ENCODE peak calls at places on chromosomes 13 and 19, in four cellular contexts. X is MG63, T is left colon, D is pons. A is an unnamed sample.

GRCh38 chr13:40764587-40765403 is 6.2 kb downstream of the MRPS31 start:
- DNase-seq in T (peak), X (no peak), D (no peak), A (no peak)

GRCh38 chr13:113018676-113019465 is 49.9 kb downstream of the MCF2L start:
- DNase-seq in D (no peak), X (no peak), T (no peak), A (no peak)

GRCh38 chr13:97266328-97266727 is 44.2 kb downstream of the MBNL2 start:
- DNase-seq in X (no peak), D (no peak), T (no peak), A (no peak)

GRCh38 chr19:50695251-50696064 is 24.1 kb downstream of the SHANK1 start:
- DNase-seq in T (no peak), D (no peak), X (peak), A (no peak)

GRCh38 chr19:12365094-12365371 is 450 bp downstream of the ZNF442 start:
- DNase-seq in X (peak), D (peak), T (no peak), A (no peak)

GRCh38 chr19:9538183-9539058 is at the start of gene ZNF426:
- DNase-seq in T (peak), D (peak), X (peak), A (peak)

GRCh38 chr13:33260168-33261098 is 25.1 kb downstream of the STARD13 start:
- DNase-seq in T (no peak), X (no peak), D (peak), A (no peak)

GRCh38 chr19:3167533-3168272 is 10.9 kb upstream of the S1PR4 start:
- DNase-seq in X (no peak), T (no peak), D (no peak), A (no peak)

GRCh38 chr19:33096005-33096404 is 15.0 kb downstream of the GPATCH1 start:
- DNase-seq in T (no peak), X (no peak), D (no peak), A (no peak)

GRCh38 chr13:94542917-94543316 is 53.0 kb downstream of the TGDS start:
- DNase-seq in X (no peak), D (no peak), T (no peak), A (no peak)

GRCh38 chr19:41265376-41266153 is 1.4 kb downstream of the HNRNPUL1 start:
- DNase-seq in X (peak), D (no peak), T (peak), A (no peak)

GRCh38 chr19:30132312-30133075 is 190.5 kb downstream of the URI1 start:
- DNase-seq in T (no peak), X (no peak), D (no peak), A (no peak)

GRCh38 chr19:35031072-35031881 is 1.0 kb downstream of the SCN1B start:
- DNase-seq in X (peak), D (no peak), T (no peak), A (no peak)

GRCh38 chr13:113117335-113117872 is 5.2 kb upstream of the F10 start:
- DNase-seq in T (no peak), D (no peak), X (no peak), A (no peak)

GRCh38 chr13:113648218-113648615 is 9.8 kb downstream of the ATP4B start:
- DNase-seq in T (peak), X (no peak), D (no peak), A (no peak)

GRCh38 chr13:37608750-37609339 is 10.3 kb upstream of the POSTN start:
- DNase-seq in D (no peak), X (no peak), T (no peak), A (no peak)

GRCh38 chr19:38904463-38905185 is 4.9 kb downstream of the NFKBIB start:
- DNase-seq in T (no peak), D (no peak), X (no peak), A (no peak)

GRCh38 chr19:52778811-52779210 is 7.8 kb downstream of the ZNF600 start:
- DNase-seq in X (no peak), D (no peak), T (no peak), A (peak)

GRCh38 chr19:34096020-34096915 is 76.0 kb upstream of the LSM14A start:
- DNase-seq in D (peak), T (no peak), X (no peak), A (no peak)

GRCh38 chr19:9906475-9907087 is 29.7 kb downstream of the OLFM2 start:
- DNase-seq in X (no peak), D (peak), T (no peak), A (no peak)

GRCh38 chr13:94524407-94524806 is 44.9 kb upstream of the DCT start:
- DNase-seq in T (no peak), X (no peak), D (no peak), A (no peak)

GRCh38 chr13:93736111-93736510 is 509.5 kb downstream of the GPC6 start:
- DNase-seq in D (no peak), T (no peak), X (no peak), A (no peak)

GRCh38 chr19:33693678-33694077 is 71.9 kb downstream of the CHST8 start:
- DNase-seq in T (no peak), X (no peak), D (no peak), A (no peak)

GRCh38 chr13:30864352-30865130 is 41.5 kb upstream of the MEDAG start:
- DNase-seq in T (no peak), D (no peak), X (peak), A (no peak)

GRCh38 chr19:1081301-1082164 is 13.6 kb downstream of the POLR2E start:
- DNase-seq in X (no peak), D (no peak), T (no peak), A (no peak)

GRCh38 chr19:41352609-41353465 is 885 bp downstream of the TGFB1 start:
- DNase-seq in T (peak), X (peak), D (peak), A (peak)

GRCh38 chr19:40596608-40597328 is 4.4 kb upstream of the LTBP4 start:
- DNase-seq in D (no peak), X (peak), T (peak), A (no peak)

GRCh38 chr19:58409010-58409790 is 751 bp downstream of the ZNF584 start:
- DNase-seq in T (peak), X (peak), D (no peak), A (no peak)

GRCh38 chr13:80215368-80215767 is 125.6 kb downstream of the SPRY2 start:
- DNase-seq in D (no peak), X (no peak), T (no peak), A (no peak)

GRCh38 chr19:44585371-44586141 is 27.8 kb upstream of the IGSF23 start:
- DNase-seq in D (no peak), X (peak), T (no peak), A (no peak)

GRCh38 chr13:43545317-43545874 is 241.4 kb downstream of the ENOX1 start:
- DNase-seq in X (no peak), T (no peak), D (no peak), A (no peak)

A was measured in activated T-helper 9 cell treated with anti-CD3 and anti-CD28 coated beads, Interleukin-2, amount 50 U/mL, for 16 hours.